ENCODE peak calls at places on chromosome 20, in seven cellular contexts. One of them, this sample, is unnamed.

GRCh38 chr20:3652217-3652616 is 11.0 kb downstream of the GFRA4 start:
- DNase-seq in psoas muscle: no peak
- DNase-seq in nephron progenitor cell: no peak
- DNase-seq in HCT116: no peak
- DNase-seq in stimulated activated CD4-positive, alpha-beta T cell treated with anti-CD3 and anti-CD28 coated beads, Interleukin-2, amount 100 ng/mL, for 48 hours: no peak
- DNase-seq in activated T-cell treated with anti-CD3 and anti-CD28 coated beads, Interleukin-2, amount 50 U/mL, for 72 hours: no peak
- DNase-seq in OCI-M1: no peak
- DNase-seq in this sample: no peak

GRCh38 chr20:50121858-50122271 is 8.9 kb upstream of the UBE2V1 start:
- DNase-seq in psoas muscle: no peak
- DNase-seq in nephron progenitor cell: no peak
- DNase-seq in HCT116: no peak
- DNase-seq in stimulated activated CD4-positive, alpha-beta T cell treated with anti-CD3 and anti-CD28 coated beads, Interleukin-2, amount 100 ng/mL, for 48 hours: no peak
- DNase-seq in activated T-cell treated with anti-CD3 and anti-CD28 coated beads, Interleukin-2, amount 50 U/mL, for 72 hours: no peak
- DNase-seq in OCI-M1: peak
- DNase-seq in this sample: peak

GRCh38 chr20:34834459-34834893 is 9.0 kb upstream of the NCOA6 start:
- DNase-seq in psoas muscle: no peak
- DNase-seq in nephron progenitor cell: no peak
- DNase-seq in HCT116: peak
- DNase-seq in stimulated activated CD4-positive, alpha-beta T cell treated with anti-CD3 and anti-CD28 coated beads, Interleukin-2, amount 100 ng/mL, for 48 hours: no peak
- DNase-seq in activated T-cell treated with anti-CD3 and anti-CD28 coated beads, Interleukin-2, amount 50 U/mL, for 72 hours: no peak
- DNase-seq in OCI-M1: peak
- DNase-seq in this sample: peak

GRCh38 chr20:45011108-45011526 is 44.8 kb downstream of the STK4 start:
- DNase-seq in psoas muscle: no peak
- DNase-seq in nephron progenitor cell: peak
- DNase-seq in HCT116: peak
- DNase-seq in stimulated activated CD4-positive, alpha-beta T cell treated with anti-CD3 and anti-CD28 coated beads, Interleukin-2, amount 100 ng/mL, for 48 hours: peak
- DNase-seq in activated T-cell treated with anti-CD3 and anti-CD28 coated beads, Interleukin-2, amount 50 U/mL, for 72 hours: peak
- DNase-seq in OCI-M1: peak
- DNase-seq in this sample: peak

GRCh38 chr20:10511507-10512231 is 76.6 kb downstream of the SLX4IP start:
- DNase-seq in psoas muscle: peak
- DNase-seq in nephron progenitor cell: no peak
- DNase-seq in HCT116: peak
- DNase-seq in stimulated activated CD4-positive, alpha-beta T cell treated with anti-CD3 and anti-CD28 coated beads, Interleukin-2, amount 100 ng/mL, for 48 hours: peak
- DNase-seq in activated T-cell treated with anti-CD3 and anti-CD28 coated beads, Interleukin-2, amount 50 U/mL, for 72 hours: peak
- DNase-seq in OCI-M1: peak
- DNase-seq in this sample: no peak

GRCh38 chr20:53104889-53105288 is 132.7 kb downstream of the TSHZ2 start:
- DNase-seq in psoas muscle: no peak
- DNase-seq in nephron progenitor cell: no peak
- DNase-seq in HCT116: no peak
- DNase-seq in stimulated activated CD4-positive, alpha-beta T cell treated with anti-CD3 and anti-CD28 coated beads, Interleukin-2, amount 100 ng/mL, for 48 hours: no peak
- DNase-seq in activated T-cell treated with anti-CD3 and anti-CD28 coated beads, Interleukin-2, amount 50 U/mL, for 72 hours: no peak
- DNase-seq in OCI-M1: no peak
- DNase-seq in this sample: no peak

GRCh38 chr20:24816431-24816830 is 132.6 kb upstream of the CST7 start:
- DNase-seq in psoas muscle: no peak
- DNase-seq in nephron progenitor cell: no peak
- DNase-seq in HCT116: no peak
- DNase-seq in stimulated activated CD4-positive, alpha-beta T cell treated with anti-CD3 and anti-CD28 coated beads, Interleukin-2, amount 100 ng/mL, for 48 hours: no peak
- DNase-seq in activated T-cell treated with anti-CD3 and anti-CD28 coated beads, Interleukin-2, amount 50 U/mL, for 72 hours: no peak
- DNase-seq in OCI-M1: no peak
- DNase-seq in this sample: no peak

GRCh38 chr20:37526238-37526838 is 1.3 kb downstream of the BLCAP start:
- DNase-seq in psoas muscle: no peak
- DNase-seq in nephron progenitor cell: peak
- DNase-seq in HCT116: no peak
- DNase-seq in stimulated activated CD4-positive, alpha-beta T cell treated with anti-CD3 and anti-CD28 coated beads, Interleukin-2, amount 100 ng/mL, for 48 hours: no peak
- DNase-seq in activated T-cell treated with anti-CD3 and anti-CD28 coated beads, Interleukin-2, amount 50 U/mL, for 72 hours: no peak
- DNase-seq in OCI-M1: peak
- DNase-seq in this sample: peak

GRCh38 chr20:19212524-19213502 is at the start of gene SLC24A3:
- DNase-seq in psoas muscle: peak
- DNase-seq in nephron progenitor cell: peak
- DNase-seq in HCT116: no peak
- DNase-seq in stimulated activated CD4-positive, alpha-beta T cell treated with anti-CD3 and anti-CD28 coated beads, Interleukin-2, amount 100 ng/mL, for 48 hours: no peak
- DNase-seq in activated T-cell treated with anti-CD3 and anti-CD28 coated beads, Interleukin-2, amount 50 U/mL, for 72 hours: peak
- DNase-seq in OCI-M1: peak
- DNase-seq in this sample: peak

GRCh38 chr20:50624351-50625016 is 66.9 kb downstream of the RIPOR3 start:
- DNase-seq in psoas muscle: no peak
- DNase-seq in nephron progenitor cell: no peak
- DNase-seq in HCT116: no peak
- DNase-seq in stimulated activated CD4-positive, alpha-beta T cell treated with anti-CD3 and anti-CD28 coated beads, Interleukin-2, amount 100 ng/mL, for 48 hours: no peak
- DNase-seq in activated T-cell treated with anti-CD3 and anti-CD28 coated beads, Interleukin-2, amount 50 U/mL, for 72 hours: no peak
- DNase-seq in OCI-M1: no peak
- DNase-seq in this sample: peak

GRCh38 chr20:1383621-1384404 is 9.0 kb downstream of the FKBP1A start:
- DNase-seq in psoas muscle: no peak
- DNase-seq in nephron progenitor cell: no peak
- DNase-seq in HCT116: no peak
- DNase-seq in stimulated activated CD4-positive, alpha-beta T cell treated with anti-CD3 and anti-CD28 coated beads, Interleukin-2, amount 100 ng/mL, for 48 hours: no peak
- DNase-seq in activated T-cell treated with anti-CD3 and anti-CD28 coated beads, Interleukin-2, amount 50 U/mL, for 72 hours: no peak
- DNase-seq in OCI-M1: no peak
- DNase-seq in this sample: no peak

GRCh38 chr20:57195023-57195758 is 71.2 kb downstream of the BMP7 start:
- DNase-seq in psoas muscle: peak
- DNase-seq in nephron progenitor cell: no peak
- DNase-seq in HCT116: no peak
- DNase-seq in stimulated activated CD4-positive, alpha-beta T cell treated with anti-CD3 and anti-CD28 coated beads, Interleukin-2, amount 100 ng/mL, for 48 hours: no peak
- DNase-seq in activated T-cell treated with anti-CD3 and anti-CD28 coated beads, Interleukin-2, amount 50 U/mL, for 72 hours: no peak
- DNase-seq in OCI-M1: no peak
- DNase-seq in this sample: no peak

GRCh38 chr20:1150218-1150617 is 31.8 kb downstream of the PSMF1 start:
- DNase-seq in psoas muscle: no peak
- DNase-seq in nephron progenitor cell: no peak
- DNase-seq in HCT116: no peak
- DNase-seq in stimulated activated CD4-positive, alpha-beta T cell treated with anti-CD3 and anti-CD28 coated beads, Interleukin-2, amount 100 ng/mL, for 48 hours: no peak
- DNase-seq in activated T-cell treated with anti-CD3 and anti-CD28 coated beads, Interleukin-2, amount 50 U/mL, for 72 hours: peak
- DNase-seq in OCI-M1: no peak
- DNase-seq in this sample: no peak

GRCh38 chr20:60087563-60088105 is 129.4 kb downstream of the CDH26 start:
- DNase-seq in psoas muscle: no peak
- DNase-seq in nephron progenitor cell: no peak
- DNase-seq in HCT116: no peak
- DNase-seq in stimulated activated CD4-positive, alpha-beta T cell treated with anti-CD3 and anti-CD28 coated beads, Interleukin-2, amount 100 ng/mL, for 48 hours: no peak
- DNase-seq in activated T-cell treated with anti-CD3 and anti-CD28 coated beads, Interleukin-2, amount 50 U/mL, for 72 hours: no peak
- DNase-seq in OCI-M1: no peak
- DNase-seq in this sample: no peak

GRCh38 chr20:36120991-36121390 is 33.5 kb upstream of the EPB41L1 start:
- DNase-seq in psoas muscle: no peak
- DNase-seq in nephron progenitor cell: no peak
- DNase-seq in HCT116: no peak
- DNase-seq in stimulated activated CD4-positive, alpha-beta T cell treated with anti-CD3 and anti-CD28 coated beads, Interleukin-2, amount 100 ng/mL, for 48 hours: no peak
- DNase-seq in activated T-cell treated with anti-CD3 and anti-CD28 coated beads, Interleukin-2, amount 50 U/mL, for 72 hours: no peak
- DNase-seq in OCI-M1: no peak
- DNase-seq in this sample: no peak

GRCh38 chr20:13424174-13424833 is 203.2 kb downstream of the ISM1 start:
- DNase-seq in psoas muscle: no peak
- DNase-seq in nephron progenitor cell: no peak
- DNase-seq in HCT116: no peak
- DNase-seq in stimulated activated CD4-positive, alpha-beta T cell treated with anti-CD3 and anti-CD28 coated beads, Interleukin-2, amount 100 ng/mL, for 48 hours: no peak
- DNase-seq in activated T-cell treated with anti-CD3 and anti-CD28 coated beads, Interleukin-2, amount 50 U/mL, for 72 hours: no peak
- DNase-seq in OCI-M1: no peak
- DNase-seq in this sample: no peak

GRCh38 chr20:25372584-25373336 is 17.9 kb downstream of the ABHD12 start:
- DNase-seq in psoas muscle: no peak
- DNase-seq in nephron progenitor cell: no peak
- DNase-seq in HCT116: no peak
- DNase-seq in stimulated activated CD4-positive, alpha-beta T cell treated with anti-CD3 and anti-CD28 coated beads, Interleukin-2, amount 100 ng/mL, for 48 hours: no peak
- DNase-seq in activated T-cell treated with anti-CD3 and anti-CD28 coated beads, Interleukin-2, amount 50 U/mL, for 72 hours: peak
- DNase-seq in OCI-M1: no peak
- DNase-seq in this sample: no peak

GRCh38 chr20:63048516-63049190 is 41.9 kb upstream of the BHLHE23 start:
- DNase-seq in psoas muscle: peak
- DNase-seq in nephron progenitor cell: no peak
- DNase-seq in HCT116: no peak
- DNase-seq in stimulated activated CD4-positive, alpha-beta T cell treated with anti-CD3 and anti-CD28 coated beads, Interleukin-2, amount 100 ng/mL, for 48 hours: no peak
- DNase-seq in activated T-cell treated with anti-CD3 and anti-CD28 coated beads, Interleukin-2, amount 50 U/mL, for 72 hours: no peak
- DNase-seq in OCI-M1: no peak
- DNase-seq in this sample: no peak

GRCh38 chr20:57857118-57857517 is 147.3 kb upstream of the PMEPA1 start:
- DNase-seq in psoas muscle: no peak
- DNase-seq in nephron progenitor cell: no peak
- DNase-seq in HCT116: no peak
- DNase-seq in stimulated activated CD4-positive, alpha-beta T cell treated with anti-CD3 and anti-CD28 coated beads, Interleukin-2, amount 100 ng/mL, for 48 hours: no peak
- DNase-seq in activated T-cell treated with anti-CD3 and anti-CD28 coated beads, Interleukin-2, amount 50 U/mL, for 72 hours: no peak
- DNase-seq in OCI-M1: no peak
- DNase-seq in this sample: no peak

GRCh38 chr20:24949756-24950127 is 673 bp downstream of the CST7 start:
- DNase-seq in psoas muscle: no peak
- DNase-seq in nephron progenitor cell: no peak
- DNase-seq in HCT116: no peak
- DNase-seq in stimulated activated CD4-positive, alpha-beta T cell treated with anti-CD3 and anti-CD28 coated beads, Interleukin-2, amount 100 ng/mL, for 48 hours: no peak
- DNase-seq in activated T-cell treated with anti-CD3 and anti-CD28 coated beads, Interleukin-2, amount 50 U/mL, for 72 hours: peak
- DNase-seq in OCI-M1: peak
- DNase-seq in this sample: no peak

GRCh38 chr20:8790442-8791074 is 278.3 kb upstream of the PLCB4 start:
- DNase-seq in psoas muscle: no peak
- DNase-seq in nephron progenitor cell: peak
- DNase-seq in HCT116: peak
- DNase-seq in stimulated activated CD4-positive, alpha-beta T cell treated with anti-CD3 and anti-CD28 coated beads, Interleukin-2, amount 100 ng/mL, for 48 hours: no peak
- DNase-seq in activated T-cell treated with anti-CD3 and anti-CD28 coated beads, Interleukin-2, amount 50 U/mL, for 72 hours: peak
- DNase-seq in OCI-M1: peak
- DNase-seq in this sample: peak

GRCh38 chr20:16701296-16701695 is 28.5 kb upstream of the SNRPB2 start:
- DNase-seq in psoas muscle: no peak
- DNase-seq in nephron progenitor cell: no peak
- DNase-seq in HCT116: peak
- DNase-seq in stimulated activated CD4-positive, alpha-beta T cell treated with anti-CD3 and anti-CD28 coated beads, Interleukin-2, amount 100 ng/mL, for 48 hours: peak
- DNase-seq in activated T-cell treated with anti-CD3 and anti-CD28 coated beads, Interleukin-2, amount 50 U/mL, for 72 hours: peak
- DNase-seq in OCI-M1: peak
- DNase-seq in this sample: no peak

GRCh38 chr20:3681931-3682820 is at the start of gene ADAM33:
- DNase-seq in psoas muscle: peak
- DNase-seq in nephron progenitor cell: peak
- DNase-seq in HCT116: no peak
- DNase-seq in stimulated activated CD4-positive, alpha-beta T cell treated with anti-CD3 and anti-CD28 coated beads, Interleukin-2, amount 100 ng/mL, for 48 hours: no peak
- DNase-seq in activated T-cell treated with anti-CD3 and anti-CD28 coated beads, Interleukin-2, amount 50 U/mL, for 72 hours: no peak
- DNase-seq in OCI-M1: no peak
- DNase-seq in this sample: peak

GRCh38 chr20:5696011-5696559 is 54.1 kb upstream of the SHLD1 start:
- DNase-seq in psoas muscle: peak
- DNase-seq in nephron progenitor cell: no peak
- DNase-seq in HCT116: no peak
- DNase-seq in stimulated activated CD4-positive, alpha-beta T cell treated with anti-CD3 and anti-CD28 coated beads, Interleukin-2, amount 100 ng/mL, for 48 hours: no peak
- DNase-seq in activated T-cell treated with anti-CD3 and anti-CD28 coated beads, Interleukin-2, amount 50 U/mL, for 72 hours: no peak
- DNase-seq in OCI-M1: no peak
- DNase-seq in this sample: no peak

GRCh38 chr20:44085616-44086434 is 101.2 kb downstream of the JPH2 start:
- DNase-seq in psoas muscle: no peak
- DNase-seq in nephron progenitor cell: no peak
- DNase-seq in HCT116: no peak
- DNase-seq in stimulated activated CD4-positive, alpha-beta T cell treated with anti-CD3 and anti-CD28 coated beads, Interleukin-2, amount 100 ng/mL, for 48 hours: no peak
- DNase-seq in activated T-cell treated with anti-CD3 and anti-CD28 coated beads, Interleukin-2, amount 50 U/mL, for 72 hours: no peak
- DNase-seq in OCI-M1: no peak
- DNase-seq in this sample: no peak

GRCh38 chr20:33832113-33832853 is 21.1 kb downstream of the CHMP4B start:
- DNase-seq in psoas muscle: no peak
- DNase-seq in nephron progenitor cell: no peak
- DNase-seq in HCT116: no peak
- DNase-seq in stimulated activated CD4-positive, alpha-beta T cell treated with anti-CD3 and anti-CD28 coated beads, Interleukin-2, amount 100 ng/mL, for 48 hours: no peak
- DNase-seq in activated T-cell treated with anti-CD3 and anti-CD28 coated beads, Interleukin-2, amount 50 U/mL, for 72 hours: no peak
- DNase-seq in OCI-M1: no peak
- DNase-seq in this sample: no peak

GRCh38 chr20:24737212-24737850 is 211.7 kb upstream of the CST7 start:
- DNase-seq in psoas muscle: no peak
- DNase-seq in nephron progenitor cell: no peak
- DNase-seq in HCT116: no peak
- DNase-seq in stimulated activated CD4-positive, alpha-beta T cell treated with anti-CD3 and anti-CD28 coated beads, Interleukin-2, amount 100 ng/mL, for 48 hours: no peak
- DNase-seq in activated T-cell treated with anti-CD3 and anti-CD28 coated beads, Interleukin-2, amount 50 U/mL, for 72 hours: no peak
- DNase-seq in OCI-M1: no peak
- DNase-seq in this sample: no peak

GRCh38 chr20:19626896-19627295 is 131.2 kb upstream of the RIN2 start:
- DNase-seq in psoas muscle: no peak
- DNase-seq in nephron progenitor cell: no peak
- DNase-seq in HCT116: no peak
- DNase-seq in stimulated activated CD4-positive, alpha-beta T cell treated with anti-CD3 and anti-CD28 coated beads, Interleukin-2, amount 100 ng/mL, for 48 hours: no peak
- DNase-seq in activated T-cell treated with anti-CD3 and anti-CD28 coated beads, Interleukin-2, amount 50 U/mL, for 72 hours: no peak
- DNase-seq in OCI-M1: peak
- DNase-seq in this sample: no peak

GRCh38 chr20:17407550-17407949 is 123.6 kb downstream of the BFSP1 start:
- DNase-seq in psoas muscle: no peak
- DNase-seq in nephron progenitor cell: no peak
- DNase-seq in HCT116: no peak
- DNase-seq in stimulated activated CD4-positive, alpha-beta T cell treated with anti-CD3 and anti-CD28 coated beads, Interleukin-2, amount 100 ng/mL, for 48 hours: no peak
- DNase-seq in activated T-cell treated with anti-CD3 and anti-CD28 coated beads, Interleukin-2, amount 50 U/mL, for 72 hours: no peak
- DNase-seq in OCI-M1: peak
- DNase-seq in this sample: no peak

This sample was measured in SK-N-SH.